ENCODE peak calls at places on chromosomes 3 and 15, in five cellular contexts. One of them, this sample, is unnamed.
A peak's percentile ranks its signal among the peaks of the same experiment; 100 is the strongest.

GRCh38 chr3:11116336-11117059 is 37.8 kb upstream of the HRH1 start:
- DNase-seq in endothelial cell: no peak
- DNase-seq in HEK293T: no peak
- DNase-seq in vagina: no peak
- DNase-seq in HCT116: no peak
- DNase-seq in this sample: no peak

GRCh38 chr15:93202405-93202804 is 113.4 kb upstream of the RGMA start:
- DNase-seq in vagina: no peak
- DNase-seq in endothelial cell: no peak
- DNase-seq in HEK293T: no peak
- DNase-seq in HCT116: no peak
- DNase-seq in this sample: no peak

GRCh38 chr3:193452338-193452737 is 73.8 kb upstream of the ATP13A5 start:
- DNase-seq in HEK293T: peak; percentile 14
- DNase-seq in endothelial cell: no peak
- DNase-seq in HCT116: no peak
- DNase-seq in vagina: no peak
- DNase-seq in this sample: no peak

GRCh38 chr15:45795487-45796069 is 160.7 kb downstream of the SQOR start:
- DNase-seq in endothelial cell: peak; percentile 30
- DNase-seq in HEK293T: peak; percentile 7
- DNase-seq in HCT116: peak; percentile 47
- DNase-seq in vagina: no peak
- DNase-seq in this sample: peak; percentile 18

GRCh38 chr3:23481660-23482278 is 278.6 kb downstream of the UBE2E2 start:
- DNase-seq in vagina: no peak
- DNase-seq in endothelial cell: no peak
- DNase-seq in HEK293T: no peak
- DNase-seq in HCT116: no peak
- DNase-seq in this sample: no peak

GRCh38 chr3:63030666-63031065 is 155.4 kb upstream of the CADPS start:
- DNase-seq in endothelial cell: no peak
- DNase-seq in HEK293T: no peak
- DNase-seq in vagina: no peak
- DNase-seq in HCT116: no peak
- DNase-seq in this sample: no peak

GRCh38 chr3:68631810-68632545 is 300.4 kb downstream of the TAFA4 start:
- DNase-seq in endothelial cell: no peak
- DNase-seq in HCT116: no peak
- DNase-seq in vagina: no peak
- DNase-seq in HEK293T: no peak
- DNase-seq in this sample: no peak

GRCh38 chr15:41340189-41340695 is 7.6 kb downstream of the NUSAP1 start:
- DNase-seq in HEK293T: no peak
- DNase-seq in vagina: no peak
- DNase-seq in HCT116: no peak
- DNase-seq in endothelial cell: no peak
- DNase-seq in this sample: no peak

GRCh38 chr3:11385908-11386307 is 113.7 kb downstream of the ATG7 start:
- DNase-seq in vagina: no peak
- DNase-seq in HEK293T: no peak
- DNase-seq in endothelial cell: no peak
- DNase-seq in HCT116: no peak
- DNase-seq in this sample: no peak

GRCh38 chr15:37096878-37097568 is 3.3 kb downstream of the MEIS2 start:
- DNase-seq in vagina: no peak
- DNase-seq in endothelial cell: no peak
- DNase-seq in HEK293T: no peak
- DNase-seq in HCT116: no peak
- DNase-seq in this sample: no peak

GRCh38 chr3:25971736-25972135 is 181.8 kb downstream of the OXSM start:
- DNase-seq in HCT116: no peak
- DNase-seq in vagina: no peak
- DNase-seq in endothelial cell: no peak
- DNase-seq in HEK293T: no peak
- DNase-seq in this sample: no peak

GRCh38 chr3:128539376-128539775 is 46.4 kb upstream of the GATA2 start:
- DNase-seq in vagina: peak; percentile 5
- DNase-seq in HEK293T: no peak
- DNase-seq in endothelial cell: no peak
- DNase-seq in HCT116: no peak
- DNase-seq in this sample: no peak

GRCh38 chr15:78093242-78094020 is 1.1 kb downstream of the SH2D7 start:
- DNase-seq in HCT116: no peak
- DNase-seq in endothelial cell: no peak
- DNase-seq in HEK293T: no peak
- DNase-seq in vagina: no peak
- DNase-seq in this sample: no peak

GRCh38 chr15:97902140-97902780 is 58.2 kb upstream of the ARRDC4 start:
- DNase-seq in HEK293T: no peak
- DNase-seq in vagina: no peak
- DNase-seq in HCT116: no peak
- DNase-seq in endothelial cell: no peak
- DNase-seq in this sample: no peak

GRCh38 chr15:74430510-74430951 is 3.2 kb downstream of the SEMA7A start:
- DNase-seq in HEK293T: no peak
- DNase-seq in HCT116: no peak
- DNase-seq in vagina: no peak
- DNase-seq in endothelial cell: no peak
- DNase-seq in this sample: no peak

GRCh38 chr15:75809986-75810750 is 33.1 kb upstream of the UBE2Q2 start:
- DNase-seq in vagina: peak; percentile 72
- DNase-seq in HEK293T: peak; percentile 40
- DNase-seq in endothelial cell: no peak
- DNase-seq in HCT116: peak; percentile 45
- DNase-seq in this sample: no peak

GRCh38 chr3:155327430-155327829 is 33.9 kb upstream of the STRIT1 start:
- DNase-seq in HEK293T: no peak
- DNase-seq in endothelial cell: no peak
- DNase-seq in vagina: no peak
- DNase-seq in HCT116: no peak
- DNase-seq in this sample: no peak

GRCh38 chr15:80970018-80970657 is 19.5 kb downstream of the MESD start:
- DNase-seq in vagina: peak; percentile 64
- DNase-seq in HCT116: peak; percentile 39
- DNase-seq in HEK293T: peak; percentile 73
- DNase-seq in endothelial cell: peak; percentile 71
- DNase-seq in this sample: peak; percentile 72

This sample was measured in neural crest cell.